ENCODE peak calls at places on chromosomes 1 and 21, in four cellular contexts. V, F, U and M are unnamed samples.

GRCh38 chr1:151907363-151908139 is 1.8 kb downstream of the THEM4 start:
- DNase-seq in U (no peak), F (no peak), V (no peak), M (no peak)

GRCh38 chr1:105396001-105396400 is 1646.3 kb downstream of the AMY1C start:
- DNase-seq in V (no peak), U (no peak), F (no peak), M (no peak)

GRCh38 chr1:151067185-151067584 is 3.4 kb upstream of the GABPB2 start:
- DNase-seq in U (no peak), V (no peak), F (no peak), M (no peak)

GRCh38 chr1:29855761-29856160 is 619.4 kb downstream of the PTPRU start:
- DNase-seq in F (no peak), U (no peak), V (no peak), M (no peak)

GRCh38 chr1:77832889-77833288 is 53.4 kb downstream of the MIGA1 start:
- DNase-seq in U (no peak), F (peak), V (no peak), M (no peak)

GRCh38 chr1:201309420-201309819 is 26.1 kb downstream of the PKP1 start:
- DNase-seq in U (peak), V (no peak), F (no peak), M (no peak)

GRCh38 chr1:37755290-37755689 is 9.6 kb downstream of the EPHA10 start:
- DNase-seq in F (no peak), U (no peak), V (no peak), M (no peak)

GRCh38 chr21:16870116-16870515 is 642.7 kb upstream of the CXADR start:
- DNase-seq in V (no peak), F (no peak), U (no peak), M (no peak)

GRCh38 chr1:195202271-195202670 is 1406.0 kb downstream of the KCNT2 start:
- DNase-seq in F (no peak), V (no peak), U (no peak), M (no peak)